ENCODE peak calls at places on chromosomes 1 and 21, in eight cellular contexts. K, F, B, O, G, N, E and P are unnamed samples.

GRCh38 chr1:39569034-39569433 is 7.6 kb downstream of the PABPC4 start:
- DNase-seq in B (no peak), G (no peak), K (no peak), E (no peak), N (no peak), O (no peak), F (no peak), P (no peak)

GRCh38 chr1:181175955-181176354 is 87.5 kb downstream of the IER5 start:
- DNase-seq in G (no peak), O (no peak), N (no peak), B (no peak), K (no peak), E (no peak), F (no peak), P (no peak)

GRCh38 chr1:202577381-202577780 is 132.9 kb downstream of the SYT2 start:
- DNase-seq in N (no peak), K (no peak), E (no peak), F (no peak), O (no peak), G (no peak), B (no peak), P (no peak)

GRCh38 chr1:210259496-210259895 is 26.9 kb downstream of the SERTAD4 start:
- DNase-seq in F (no peak), N (no peak), B (no peak), O (peak), K (no peak), G (no peak), E (no peak), P (no peak)

GRCh38 chr1:41387667-41388091 is 26.4 kb downstream of the FOXO6 start:
- DNase-seq in N (no peak), O (peak), K (no peak), B (no peak), F (no peak), G (no peak), E (no peak), P (peak)

GRCh38 chr1:161872506-161872905 is 106.4 kb downstream of the ATF6 start:
- DNase-seq in F (no peak), K (no peak), B (no peak), E (no peak), N (no peak), O (no peak), G (no peak), P (no peak)

GRCh38 chr1:42942444-42942843 is 16.2 kb downstream of the SLC2A1 start:
- DNase-seq in E (no peak), O (no peak), K (no peak), G (no peak), B (no peak), N (no peak), F (no peak), P (no peak)

GRCh38 chr1:9249534-9250335 is 15.2 kb downstream of the H6PD start:
- DNase-seq in O (peak), K (peak), F (peak), N (no peak), B (no peak), G (no peak), E (no peak), P (no peak)

DNA sequence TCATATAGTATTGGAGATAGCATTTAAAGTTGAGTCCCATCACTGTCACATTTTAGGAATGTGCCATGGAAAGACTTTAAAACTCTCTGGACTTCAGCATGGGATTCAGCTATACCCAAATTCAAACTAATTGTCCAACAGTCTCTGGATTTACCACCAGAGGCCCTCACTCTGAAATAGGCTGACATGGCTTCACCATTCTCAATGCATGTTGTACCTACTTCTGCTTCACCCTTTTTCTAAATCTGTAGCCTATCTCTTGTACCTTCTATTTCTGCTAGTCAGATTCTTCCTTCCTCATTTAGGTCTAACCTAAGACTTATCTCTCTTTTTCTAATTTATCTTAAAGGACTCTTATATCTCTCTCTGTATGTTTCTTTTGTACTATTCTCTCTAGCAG is 512.7 kb upstream of the ZRANB2 start:
- DNase-seq in F (no peak), O (peak), K (peak), B (no peak), G (no peak), N (no peak), E (no peak), P (no peak)
- TF ChIP-seq CTCF in F (no peak), O (peak), K (peak), B (no peak), G (peak), N (peak), E (no peak), P (no peak)

DNA sequence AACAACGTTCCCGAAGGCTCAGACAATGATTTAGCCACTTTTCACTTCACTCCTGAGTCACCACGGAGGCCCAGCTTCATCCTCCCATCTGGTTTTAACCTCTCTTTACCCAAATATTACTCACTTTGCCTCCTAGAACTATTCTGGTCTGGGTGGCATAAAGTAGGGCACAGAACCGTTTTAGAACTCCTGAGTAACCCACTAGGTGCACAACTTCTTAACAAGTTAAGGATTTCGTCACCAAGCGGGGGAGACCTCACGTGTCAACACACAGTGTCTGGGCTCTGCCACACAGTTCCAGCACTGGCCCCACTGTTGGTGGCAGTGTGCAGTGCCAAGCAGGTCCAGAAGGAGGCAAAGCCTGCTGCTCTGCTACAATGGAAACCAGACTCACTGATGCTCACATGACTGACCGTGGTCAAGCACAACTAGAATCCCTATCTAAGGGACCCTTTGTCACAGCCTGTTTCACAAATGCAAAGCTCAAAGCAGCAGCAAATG is 121.7 kb downstream of the SIPA1L2 start:
- DNase-seq in G (no peak), O (peak), K (no peak), F (no peak), B (no peak), N (no peak), E (no peak), P (no peak)
- TF ChIP-seq CTCF in G (no peak), O (peak), K (no peak), F (no peak), B (no peak), N (no peak), E (no peak), P (no peak)

DNA sequence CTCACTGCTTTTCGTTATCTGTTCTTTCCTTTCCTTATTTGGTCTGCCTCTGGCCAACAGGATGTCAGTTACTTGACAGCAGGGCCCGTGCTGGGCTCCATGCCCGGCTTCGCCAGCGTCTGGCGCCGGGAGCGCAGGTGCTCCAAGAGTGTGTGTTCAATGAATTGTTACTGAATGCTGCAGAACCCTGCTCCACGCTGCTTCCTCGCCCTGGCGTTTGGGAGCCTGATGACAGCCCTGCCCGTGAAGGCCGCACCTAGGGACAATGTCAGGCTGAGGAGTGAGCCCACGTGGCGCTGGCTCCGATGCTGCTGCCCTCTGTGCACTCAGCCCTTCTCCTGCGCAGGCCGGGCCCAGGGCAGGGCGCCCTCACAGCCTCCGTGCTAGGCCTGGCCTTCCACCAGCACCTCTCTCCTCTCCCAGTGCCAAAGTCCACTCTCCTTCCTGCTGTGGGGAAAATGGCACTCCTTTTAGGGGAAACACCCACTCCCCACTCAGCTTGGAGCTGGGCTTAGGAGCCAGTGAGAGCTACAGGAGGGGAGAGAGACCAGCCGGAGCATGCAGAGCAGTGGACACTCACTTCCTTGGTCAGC is 51.4 kb downstream of the ACBD3 start:
- DNase-seq in G (no peak), N (no peak), E (no peak), O (no peak), K (no peak), B (no peak), F (no peak), P (no peak)
- TF ChIP-seq CTCF in G (no peak), N (no peak), E (no peak), O (no peak), K (no peak), B (no peak), F (no peak), P (no peak)

GRCh38 chr1:4655674-4656532 is 1.5 kb downstream of the AJAP1 start:
- DNase-seq in N (no peak), B (no peak), O (peak), E (no peak), G (peak), K (peak), F (peak), P (peak)

GRCh38 chr1:4653796-4654715 is at the start of gene AJAP1:
- DNase-seq in N (no peak), G (no peak), B (no peak), K (peak), O (peak), F (peak), E (no peak), P (peak)

GRCh38 chr1:4653328-4653660 is 1.1 kb upstream of the AJAP1 start:
- DNase-seq in N (no peak), B (no peak), F (no peak), K (no peak), G (no peak), E (no peak), O (peak), P (no peak)

GRCh38 chr1:4656533-4657140 is 2.2 kb downstream of the AJAP1 start:
- DNase-seq in B (no peak), G (no peak), N (no peak), F (no peak), K (no peak), O (no peak), E (no peak), P (no peak)

GRCh38 chr1:4654764-4655673 is 610 bp downstream of the AJAP1 start:
- DNase-seq in B (no peak), F (no peak), G (peak), E (no peak), N (no peak), K (peak), O (peak), P (no peak)
- TF ChIP-seq CTCF in B (no peak), F (no peak), G (no peak), E (no peak), N (no peak), K (no peak), O (no peak), P (no peak)

GRCh38 chr1:31502253-31502652 is 74.1 kb upstream of the TINAGL1 start:
- DNase-seq in F (no peak), B (no peak), O (no peak), N (no peak), G (no peak), E (no peak), K (no peak), P (no peak)

GRCh38 chr1:31502926-31503511 is 73.3 kb upstream of the TINAGL1 start:
- DNase-seq in B (no peak), F (no peak), E (no peak), O (peak), K (no peak), G (no peak), N (no peak), P (no peak)

GRCh38 chr1:31504001-31504400 is 72.3 kb upstream of the TINAGL1 start:
- DNase-seq in B (no peak), F (no peak), K (no peak), G (no peak), O (no peak), E (no peak), N (no peak), P (no peak)

GRCh38 chr1:31503581-31503980 is 72.7 kb upstream of the TINAGL1 start:
- DNase-seq in O (peak), K (no peak), B (no peak), N (no peak), E (no peak), G (no peak), F (no peak), P (no peak)

DNA sequence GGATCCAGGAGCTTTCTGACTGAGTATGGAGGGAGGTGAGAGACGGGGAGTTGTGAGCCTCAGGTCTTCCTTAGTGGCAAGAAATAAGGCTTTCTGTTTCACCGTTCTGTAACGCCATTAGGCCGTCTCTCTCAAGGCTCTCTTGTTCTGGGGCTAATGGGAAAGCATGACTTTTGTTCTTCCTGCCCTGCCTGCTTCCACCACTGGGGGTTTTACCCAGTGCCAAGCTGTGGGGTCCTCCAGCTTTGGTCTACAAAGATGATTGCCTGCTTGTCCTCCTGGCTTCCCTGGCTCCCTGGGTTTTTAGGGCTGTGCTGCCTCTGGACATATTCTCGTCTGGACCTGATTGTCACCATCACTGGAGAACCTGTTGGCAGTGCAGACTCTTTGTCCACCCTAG is 74.8 kb upstream of the TINAGL1 start:
- DNase-seq in E (no peak), K (no peak), N (no peak), B (no peak), G (no peak), O (peak), F (no peak), P (no peak)
- TF ChIP-seq CTCF in E (no peak), K (peak), N (no peak), B (no peak), G (no peak), O (peak), F (no peak), P (no peak)

GRCh38 chr1:48777219-48777895 is 666 bp upstream of the BEND5 start:
- DNase-seq in B (no peak), N (no peak), F (peak), O (peak), E (no peak), G (no peak), K (peak), P (no peak)
- TF ChIP-seq CTCF in B (no peak), N (no peak), F (no peak), O (no peak), E (no peak), G (no peak), K (no peak), P (no peak)

DNA sequence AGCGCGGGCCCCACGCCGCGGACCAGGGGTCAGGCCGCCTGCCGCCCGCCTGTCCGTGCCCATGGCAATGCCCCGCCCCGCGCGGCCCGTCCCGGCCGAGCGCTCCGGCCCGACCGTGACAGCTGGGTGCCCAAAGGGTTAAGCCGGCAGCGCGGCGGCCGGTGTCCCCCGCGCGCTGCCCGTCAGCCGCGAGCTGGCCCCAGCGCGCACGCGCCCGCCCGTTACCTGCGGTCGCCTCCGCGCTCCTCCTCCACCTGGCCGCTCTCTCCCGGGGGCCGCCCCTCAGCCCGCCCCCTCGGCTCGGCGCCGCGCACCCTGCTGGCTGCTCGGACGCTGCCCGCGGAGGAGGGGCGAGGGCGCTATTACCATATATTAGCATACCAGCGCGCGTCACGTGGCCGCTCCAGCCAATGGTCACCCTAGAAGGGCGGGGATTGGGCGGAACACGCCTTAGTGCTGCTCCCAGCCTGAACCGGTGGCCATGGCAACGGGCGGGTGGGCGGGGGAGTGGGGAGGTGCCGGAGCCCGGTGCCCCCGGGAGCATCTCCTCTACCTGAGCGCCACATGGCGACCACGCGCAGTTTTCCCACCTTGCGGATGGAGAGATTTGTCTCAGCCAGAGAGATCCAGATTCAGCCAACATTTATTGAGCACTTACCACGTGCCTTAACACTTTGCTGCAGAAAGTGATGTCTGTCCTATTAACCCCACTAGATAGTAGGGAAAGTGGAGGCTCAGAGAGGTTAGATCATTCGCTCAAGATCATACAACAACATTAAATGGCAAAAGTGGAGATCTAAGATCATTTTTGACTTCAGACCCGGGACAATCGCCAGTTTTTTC is at the start of gene PHC2:
- DNase-seq in N (peak), E (peak), K (peak), F (peak), O (peak), G (peak), B (peak), P (peak)
- TF ChIP-seq CTCF in N (peak), E (no peak), K (peak), F (peak), O (peak), G (no peak), B (no peak), P (no peak)

GRCh38 chr1:25430073-25430665 is 528 bp upstream of the MACO1 start:
- DNase-seq in G (peak), K (peak), E (peak), O (peak), B (peak), F (peak), N (peak), P (peak)
- TF ChIP-seq CTCF in G (no peak), K (no peak), E (no peak), O (no peak), B (no peak), F (no peak), N (no peak), P (no peak)

DNA sequence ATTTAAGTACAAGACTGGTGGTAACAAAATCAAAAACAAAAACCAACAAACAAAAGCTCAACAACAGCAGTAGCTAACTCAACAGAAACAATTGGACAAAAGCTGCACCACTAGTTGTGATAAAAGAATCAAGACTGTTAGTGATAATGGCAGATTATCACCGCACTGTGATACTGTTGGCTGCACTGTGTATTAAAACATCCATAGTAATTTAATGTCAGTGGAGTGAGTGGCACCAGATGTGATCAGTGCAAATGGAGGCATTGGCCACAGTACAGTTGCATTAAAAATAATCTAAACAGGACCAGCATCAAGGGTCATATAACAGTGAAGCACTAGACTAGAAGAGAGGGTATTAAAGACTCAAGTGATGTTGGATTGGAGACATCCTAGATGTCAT is 1341.3 kb downstream of the MRPL39 start:
- DNase-seq in K (no peak), O (no peak), F (no peak), N (no peak), G (no peak), E (no peak), B (no peak), P (no peak)
- TF ChIP-seq CTCF in K (no peak), O (no peak), F (no peak), N (no peak), G (no peak), E (no peak), B (no peak), P (no peak)

DNA sequence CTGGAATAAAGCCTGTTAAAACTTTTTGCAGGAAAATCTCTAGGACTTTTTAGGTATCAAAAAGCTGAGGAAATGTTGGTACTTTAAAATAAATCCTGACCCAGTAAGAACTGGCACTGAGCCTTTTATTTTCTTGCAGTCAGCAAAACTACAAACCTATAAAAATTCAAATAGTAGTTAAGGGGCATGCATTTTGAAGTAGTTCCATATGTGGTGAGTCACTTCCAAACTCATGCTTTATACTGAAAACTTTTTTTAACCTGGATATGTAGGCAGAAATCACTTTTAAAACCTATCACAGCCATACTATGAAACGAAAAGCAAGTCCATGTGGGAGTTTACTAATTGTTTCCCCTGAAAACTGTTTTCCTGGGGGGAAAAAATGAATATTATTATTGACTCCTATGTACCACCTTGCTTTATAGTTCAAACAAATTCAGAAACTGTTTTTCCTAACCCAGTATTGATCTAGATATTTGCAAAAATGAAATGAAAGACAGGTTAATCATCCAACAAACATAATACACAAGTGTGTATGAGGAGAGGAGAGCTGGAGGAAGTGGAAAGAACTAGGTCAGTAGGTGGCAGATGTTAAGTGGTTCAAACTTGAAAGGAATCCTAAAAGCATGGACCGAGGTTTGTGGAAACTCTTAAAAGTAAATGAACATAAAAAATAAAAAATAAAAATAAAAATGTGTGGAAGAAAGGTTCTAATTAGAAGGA is 30.5 kb downstream of the NRIP1 start:
- DNase-seq in B (no peak), G (no peak), K (no peak), O (no peak), F (no peak), E (no peak), N (no peak), P (no peak)
- TF ChIP-seq CTCF in B (no peak), G (no peak), K (no peak), O (no peak), F (no peak), E (no peak), N (no peak), P (no peak)